ENCODE peak calls at places on chromosomes 7 and 10, in five cellular contexts. One of them, this sample, is unnamed.

GRCh38 chr10:113982745-113983144 is 60.9 kb upstream of the ADRB1 start:
- DNase-seq in foreskin fibroblast: no peak
- DNase-seq in nephron progenitor cell: no peak
- DNase-seq in HL-60: no peak
- DNase-seq in astrocyte: no peak
- DNase-seq in this sample: no peak

GRCh38 chr7:38512704-38513103 is 118.5 kb downstream of the AMPH start:
- DNase-seq in foreskin fibroblast: peak; percentile 40
- DNase-seq in nephron progenitor cell: no peak
- DNase-seq in HL-60: no peak
- DNase-seq in astrocyte: no peak
- DNase-seq in this sample: no peak

GRCh38 chr10:125035136-125035535 is 93.2 kb downstream of the ZRANB1 start:
- DNase-seq in foreskin fibroblast: peak; percentile 95
- DNase-seq in nephron progenitor cell: no peak
- DNase-seq in HL-60: no peak
- DNase-seq in astrocyte: peak; percentile 98
- DNase-seq in this sample: no peak

GRCh38 chr10:101018118-101018599 is 12.8 kb downstream of the PDZD7 start:
- DNase-seq in foreskin fibroblast: peak; percentile 41
- DNase-seq in nephron progenitor cell: no peak
- DNase-seq in HL-60: peak; percentile 77
- DNase-seq in astrocyte: no peak
- DNase-seq in this sample: no peak

GRCh38 chr10:117053548-117053947 is 48.6 kb upstream of the SHTN1 start:
- DNase-seq in foreskin fibroblast: no peak
- DNase-seq in nephron progenitor cell: no peak
- DNase-seq in HL-60: no peak
- DNase-seq in astrocyte: no peak
- DNase-seq in this sample: no peak

GRCh38 chr7:91181949-91182348 is 82.3 kb upstream of the FZD1 start:
- DNase-seq in foreskin fibroblast: peak; percentile 54
- DNase-seq in nephron progenitor cell: no peak
- DNase-seq in HL-60: no peak
- DNase-seq in astrocyte: peak; percentile 57
- DNase-seq in this sample: no peak

GRCh38 chr7:159096736-159097581 is 47.7 kb downstream of the VIPR2 start:
- DNase-seq in foreskin fibroblast: no peak
- DNase-seq in nephron progenitor cell: no peak
- DNase-seq in HL-60: no peak
- DNase-seq in astrocyte: no peak
- DNase-seq in this sample: no peak

GRCh38 chr7:75920431-75921161 is 5.6 kb downstream of the POR start:
- DNase-seq in foreskin fibroblast: peak; percentile 70
- DNase-seq in nephron progenitor cell: no peak
- DNase-seq in HL-60: no peak
- DNase-seq in astrocyte: peak; percentile 42
- DNase-seq in this sample: no peak

GRCh38 chr10:30625110-30625509 is 4.4 kb downstream of the LYZL2 start:
- DNase-seq in foreskin fibroblast: peak; percentile 75
- DNase-seq in nephron progenitor cell: no peak
- DNase-seq in HL-60: no peak
- DNase-seq in astrocyte: peak; percentile 47
- DNase-seq in this sample: no peak

GRCh38 chr7:861222-861621 is 15.1 kb upstream of the GET4 start:
- DNase-seq in foreskin fibroblast: no peak
- DNase-seq in nephron progenitor cell: no peak
- DNase-seq in HL-60: no peak
- DNase-seq in astrocyte: no peak
- DNase-seq in this sample: no peak

GRCh38 chr10:73887038-73888015 is 13.0 kb upstream of the CAMK2G start:
- DNase-seq in foreskin fibroblast: peak; percentile 98
- DNase-seq in nephron progenitor cell: no peak
- DNase-seq in HL-60: no peak
- DNase-seq in astrocyte: peak; percentile 88
- DNase-seq in this sample: no peak

GRCh38 chr10:4093438-4093837 is 308.4 kb upstream of the KLF6 start:
- DNase-seq in foreskin fibroblast: no peak
- DNase-seq in nephron progenitor cell: no peak
- DNase-seq in HL-60: no peak
- DNase-seq in astrocyte: no peak
- DNase-seq in this sample: no peak

GRCh38 chr10:6530211-6530840 is 49.8 kb downstream of the PRKCQ start:
- DNase-seq in foreskin fibroblast: no peak
- DNase-seq in nephron progenitor cell: no peak
- DNase-seq in HL-60: no peak
- DNase-seq in astrocyte: no peak
- DNase-seq in this sample: no peak

GRCh38 chr10:110426294-110427153 is 71.2 kb upstream of the DUSP5 start:
- DNase-seq in foreskin fibroblast: peak; percentile 80
- DNase-seq in nephron progenitor cell: no peak
- DNase-seq in HL-60: peak; percentile 47
- DNase-seq in astrocyte: peak; percentile 89
- DNase-seq in this sample: no peak

GRCh38 chr10:54667136-54667535 is 133.9 kb downstream of the PCDH15 start:
- DNase-seq in foreskin fibroblast: no peak
- DNase-seq in nephron progenitor cell: no peak
- DNase-seq in HL-60: no peak
- DNase-seq in astrocyte: no peak
- DNase-seq in this sample: no peak

GRCh38 chr10:50219646-50220045 is 31.7 kb downstream of the ASAH2 start:
- DNase-seq in foreskin fibroblast: peak; percentile 12
- DNase-seq in nephron progenitor cell: no peak
- DNase-seq in HL-60: no peak
- DNase-seq in astrocyte: no peak
- DNase-seq in this sample: no peak

GRCh38 chr7:108611268-108611667 is 41.6 kb downstream of the DNAJB9 start:
- DNase-seq in foreskin fibroblast: no peak
- DNase-seq in nephron progenitor cell: no peak
- DNase-seq in HL-60: no peak
- DNase-seq in astrocyte: no peak
- DNase-seq in this sample: no peak

GRCh38 chr7:1520574-1521234 is 9.8 kb upstream of the MAFK start:
- DNase-seq in foreskin fibroblast: peak; percentile 72
- DNase-seq in nephron progenitor cell: no peak
- DNase-seq in HL-60: no peak
- DNase-seq in astrocyte: peak; percentile 90
- DNase-seq in this sample: no peak

GRCh38 chr7:151342102-151342646 is 562 bp downstream of the NUB1 start:
- DNase-seq in foreskin fibroblast: no peak
- DNase-seq in nephron progenitor cell: no peak
- DNase-seq in HL-60: no peak
- DNase-seq in astrocyte: no peak
- DNase-seq in this sample: no peak

GRCh38 chr10:124994573-124995473 is 52.9 kb downstream of the ZRANB1 start:
- DNase-seq in foreskin fibroblast: no peak
- DNase-seq in nephron progenitor cell: no peak
- DNase-seq in HL-60: no peak
- DNase-seq in astrocyte: no peak
- DNase-seq in this sample: peak; percentile 8

GRCh38 chr10:33365871-33366411 is 31.5 kb upstream of the NRP1 start:
- DNase-seq in foreskin fibroblast: peak; percentile 96
- DNase-seq in nephron progenitor cell: no peak
- DNase-seq in HL-60: peak; percentile 72
- DNase-seq in astrocyte: peak; percentile 98
- DNase-seq in this sample: no peak

GRCh38 chr10:57849726-57850357 is 417.9 kb downstream of the IPMK start:
- DNase-seq in foreskin fibroblast: peak; percentile 34
- DNase-seq in nephron progenitor cell: no peak
- DNase-seq in HL-60: no peak
- DNase-seq in astrocyte: no peak
- DNase-seq in this sample: no peak

GRCh38 chr10:97726636-97727178 is 10.2 kb upstream of the ZFYVE27 start:
- DNase-seq in foreskin fibroblast: peak; percentile 85
- DNase-seq in nephron progenitor cell: peak; percentile 39
- DNase-seq in HL-60: no peak
- DNase-seq in astrocyte: peak; percentile 80
- DNase-seq in this sample: no peak

GRCh38 chr7:100835903-100836811 is 8.8 kb upstream of the EPHB4 start:
- DNase-seq in foreskin fibroblast: no peak
- DNase-seq in nephron progenitor cell: peak; percentile 54
- DNase-seq in HL-60: no peak
- DNase-seq in astrocyte: no peak
- DNase-seq in this sample: no peak

GRCh38 chr7:130884437-130885417 is 150.7 kb upstream of the KLF14 start:
- DNase-seq in foreskin fibroblast: peak; percentile 62
- DNase-seq in nephron progenitor cell: no peak
- DNase-seq in HL-60: peak; percentile 53
- DNase-seq in astrocyte: peak; percentile 69
- DNase-seq in this sample: no peak

GRCh38 chr7:74709880-74710671 is 52.6 kb downstream of the GTF2I start:
- DNase-seq in foreskin fibroblast: no peak
- DNase-seq in nephron progenitor cell: no peak
- DNase-seq in HL-60: no peak
- DNase-seq in astrocyte: no peak
- DNase-seq in this sample: no peak

GRCh38 chr7:66176914-66177313 is 28.2 kb upstream of the TPST1 start:
- DNase-seq in foreskin fibroblast: no peak
- DNase-seq in nephron progenitor cell: no peak
- DNase-seq in HL-60: no peak
- DNase-seq in astrocyte: no peak
- DNase-seq in this sample: no peak

GRCh38 chr10:5977471-5978370 is at the start of gene IL15RA:
- DNase-seq in foreskin fibroblast: peak; percentile 79
- DNase-seq in nephron progenitor cell: peak; percentile 65
- DNase-seq in HL-60: peak; percentile 27
- DNase-seq in astrocyte: peak; percentile 54
- DNase-seq in this sample: peak; percentile 47

GRCh38 chr7:22280031-22280430 is 76.9 kb downstream of the RAPGEF5 start:
- DNase-seq in foreskin fibroblast: no peak
- DNase-seq in nephron progenitor cell: no peak
- DNase-seq in HL-60: no peak
- DNase-seq in astrocyte: no peak
- DNase-seq in this sample: no peak

GRCh38 chr10:127149613-127150081 is 46.7 kb downstream of the INSYN2A start:
- DNase-seq in foreskin fibroblast: peak; percentile 62
- DNase-seq in nephron progenitor cell: peak; percentile 9
- DNase-seq in HL-60: no peak
- DNase-seq in astrocyte: peak; percentile 63
- DNase-seq in this sample: no peak

GRCh38 chr10:14880201-14880600 is 1.5 kb downstream of the SUV39H2 start:
- DNase-seq in foreskin fibroblast: no peak
- DNase-seq in nephron progenitor cell: no peak
- DNase-seq in HL-60: no peak
- DNase-seq in astrocyte: no peak
- DNase-seq in this sample: no peak

GRCh38 chr7:133572853-133573252 is 320.0 kb downstream of the EXOC4 start:
- DNase-seq in foreskin fibroblast: no peak
- DNase-seq in nephron progenitor cell: no peak
- DNase-seq in HL-60: no peak
- DNase-seq in astrocyte: no peak
- DNase-seq in this sample: no peak

GRCh38 chr10:100872034-100872791 is 40.5 kb upstream of the SLF2 start:
- DNase-seq in foreskin fibroblast: peak; percentile 48
- DNase-seq in nephron progenitor cell: peak; percentile 89
- DNase-seq in HL-60: peak; percentile 68
- DNase-seq in astrocyte: peak; percentile 45
- DNase-seq in this sample: peak; percentile 37

DNA sequence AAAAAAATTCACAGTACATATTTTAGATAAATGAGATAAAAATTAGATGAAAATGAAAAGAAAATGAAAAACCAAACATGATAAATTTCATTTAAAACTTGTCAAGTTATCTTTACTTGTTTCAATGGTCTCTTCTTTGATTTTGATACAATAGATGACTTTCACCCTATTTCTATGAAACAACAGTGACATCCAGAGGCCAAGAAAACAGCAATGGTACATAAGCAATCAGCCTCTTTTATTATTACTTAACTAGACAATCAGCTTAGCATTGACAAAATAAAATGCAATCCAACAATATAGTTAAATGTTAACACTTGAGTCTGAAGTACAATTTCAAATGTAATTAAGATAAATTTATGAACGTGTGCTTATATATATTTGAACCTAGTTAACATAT is 74.8 kb upstream of the GPR37 start:
- DNase-seq in foreskin fibroblast: no peak
- DNase-seq in nephron progenitor cell: no peak
- DNase-seq in HL-60: no peak
- DNase-seq in astrocyte: no peak
- DNase-seq in this sample: no peak
- TF ChIP-seq CTCF in foreskin fibroblast: no peak
- TF ChIP-seq CTCF in nephron progenitor cell: no peak
- TF ChIP-seq CTCF in HL-60: no peak
- TF ChIP-seq CTCF in astrocyte: no peak
- TF ChIP-seq CTCF in this sample: peak; percentile 38

GRCh38 chr10:66277481-66277880 is 648.4 kb upstream of the LRRTM3 start:
- DNase-seq in foreskin fibroblast: no peak
- DNase-seq in nephron progenitor cell: no peak
- DNase-seq in HL-60: no peak
- DNase-seq in astrocyte: no peak
- DNase-seq in this sample: no peak
- TF ChIP-seq CTCF in foreskin fibroblast: no peak
- TF ChIP-seq CTCF in nephron progenitor cell: peak; percentile 37
- TF ChIP-seq CTCF in HL-60: no peak
- TF ChIP-seq CTCF in astrocyte: peak; percentile 4
- TF ChIP-seq CTCF in this sample: peak; percentile 43

DNA sequence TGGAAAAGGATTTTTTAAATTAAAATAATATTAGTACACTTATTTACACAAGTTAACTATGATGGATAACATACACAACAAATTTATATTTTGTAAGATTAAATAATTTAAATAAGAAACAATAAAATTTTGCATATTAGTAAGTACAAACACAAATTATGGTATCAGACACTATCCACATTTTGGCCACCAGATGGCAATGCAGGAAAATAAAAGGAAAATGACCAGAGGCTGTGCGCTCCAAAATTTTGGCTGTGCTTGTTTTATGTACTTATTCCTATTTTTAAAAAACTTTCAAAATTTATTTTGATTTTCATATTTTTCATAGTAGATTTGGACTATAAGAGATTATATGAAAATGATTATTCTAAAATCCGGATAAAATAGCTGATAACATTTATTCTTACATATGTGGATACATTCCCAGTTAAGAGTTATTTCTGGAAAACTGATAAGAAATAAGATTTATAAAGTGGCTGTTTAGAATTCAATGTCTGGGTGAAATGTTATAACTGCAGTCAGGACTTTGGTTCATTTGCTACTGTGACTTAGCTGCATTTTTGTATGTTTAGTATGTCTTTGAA is 274.7 kb upstream of the HGF start:
- DNase-seq in foreskin fibroblast: peak; percentile 83
- DNase-seq in nephron progenitor cell: peak; percentile 30
- DNase-seq in HL-60: peak; percentile 17
- DNase-seq in astrocyte: peak; percentile 23
- DNase-seq in this sample: no peak
- TF ChIP-seq CTCF in foreskin fibroblast: peak; percentile 51
- TF ChIP-seq CTCF in nephron progenitor cell: peak; percentile 79
- TF ChIP-seq CTCF in HL-60: peak; percentile 6
- TF ChIP-seq CTCF in astrocyte: peak; percentile 59
- TF ChIP-seq CTCF in this sample: peak; percentile 94

DNA sequence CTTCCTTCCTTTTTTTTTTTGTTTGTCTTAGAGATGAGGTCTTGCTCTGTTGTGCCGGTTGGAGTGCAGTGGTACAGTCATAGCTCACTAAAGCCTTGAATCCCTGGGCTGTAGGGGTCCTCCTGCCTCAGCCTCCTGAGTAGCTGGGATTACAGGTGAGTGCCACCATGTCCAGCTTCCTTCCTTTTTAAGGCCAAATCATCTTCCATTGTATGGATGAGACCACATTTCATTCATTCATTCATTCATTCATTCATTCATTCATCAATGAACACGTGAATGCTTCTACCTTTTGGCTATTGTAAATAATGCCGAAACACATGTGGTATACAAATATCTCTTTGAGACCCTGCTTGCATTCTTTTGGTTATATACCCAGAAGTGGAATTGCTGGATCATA is 60.0 kb upstream of the BAIAP2L1 start:
- DNase-seq in foreskin fibroblast: no peak
- DNase-seq in nephron progenitor cell: no peak
- DNase-seq in HL-60: no peak
- DNase-seq in astrocyte: no peak
- DNase-seq in this sample: no peak
- TF ChIP-seq CTCF in foreskin fibroblast: no peak
- TF ChIP-seq CTCF in nephron progenitor cell: no peak
- TF ChIP-seq CTCF in HL-60: no peak
- TF ChIP-seq CTCF in astrocyte: no peak
- TF ChIP-seq CTCF in this sample: no peak